ENCODE peak calls at places on chromosome 12, in seven cellular contexts. U is WERI-Rb-1; Z is CD8-positive, alpha-beta T cell; T is PC-9; C is lower lobe of right lung; A is AG04449; E is IMR-90. W is an unnamed sample.

GRCh38 chr12:49346659-49347306 is at the start of gene DNAJC22:
- DNase-seq in C (no peak), A (no peak), E (no peak), T (no peak), Z (no peak), U (peak), W (no peak)

GRCh38 chr12:2191534-2192153 is 138.9 kb downstream of the CACNA1C start:
- DNase-seq in Z (no peak), U (no peak), E (no peak), A (no peak), C (no peak), T (no peak), W (no peak)

GRCh38 chr12:23830210-23830609 is 119.3 kb downstream of the SOX5 start:
- DNase-seq in Z (no peak), E (no peak), T (no peak), U (no peak), C (no peak), A (no peak), W (no peak)

GRCh38 chr12:15886372-15887042 is 4.3 kb downstream of the STRAP start:
- DNase-seq in T (no peak), E (no peak), A (no peak), C (no peak), Z (no peak), U (no peak), W (no peak)

GRCh38 chr12:96400631-96401060 is 407 bp upstream of the CDK17 start:
- DNase-seq in A (no peak), C (no peak), Z (no peak), U (no peak), T (no peak), E (peak), W (no peak)

GRCh38 chr12:48969847-48970701 is 1.5 kb downstream of the WNT10B start:
- DNase-seq in E (no peak), C (peak), U (no peak), A (no peak), Z (peak), T (no peak), W (no peak)

GRCh38 chr12:29732211-29732992 is 51.3 kb downstream of the TMTC1 start:
- DNase-seq in T (no peak), A (no peak), C (no peak), Z (no peak), U (no peak), E (no peak), W (no peak)

GRCh38 chr12:130775953-130776856 is 60.1 kb upstream of the RIMBP2 start:
- DNase-seq in U (no peak), A (peak), E (peak), C (no peak), T (peak), Z (peak), W (no peak)

GRCh38 chr12:58067610-58068387 is 126.4 kb downstream of the ATP23 start:
- DNase-seq in C (no peak), E (peak), Z (no peak), A (peak), T (peak), U (no peak), W (peak)

GRCh38 chr12:124928912-124929530 is 14.6 kb upstream of the UBC start:
- DNase-seq in C (no peak), E (no peak), U (no peak), T (no peak), Z (no peak), A (no peak), W (no peak)

GRCh38 chr12:60308366-60309000 is 712.7 kb downstream of the SLC16A7 start:
- DNase-seq in C (no peak), E (peak), A (peak), Z (no peak), T (peak), U (no peak), W (no peak)

GRCh38 chr12:29103539-29103974 is 45.5 kb upstream of the FAR2 start:
- DNase-seq in C (no peak), A (no peak), U (no peak), E (no peak), Z (peak), T (no peak), W (no peak)

GRCh38 chr12:107236824-107237467 is 143.6 kb upstream of the CRY1 start:
- DNase-seq in T (peak), C (no peak), A (no peak), E (peak), U (no peak), Z (no peak), W (no peak)

GRCh38 chr12:125193798-125194562 is 128.7 kb downstream of the AACS start:
- DNase-seq in Z (no peak), E (peak), T (no peak), A (no peak), U (peak), C (no peak), W (no peak)

GRCh38 chr12:26062566-26062965 is 62.3 kb downstream of the BHLHE41 start:
- DNase-seq in U (no peak), E (peak), Z (no peak), A (no peak), C (no peak), T (peak), W (peak)

GRCh38 chr12:123948401-123949117 is 24.1 kb downstream of the CCDC92 start:
- DNase-seq in T (no peak), Z (no peak), E (no peak), U (peak), C (no peak), A (no peak), W (no peak)

GRCh38 chr12:6199531-6200265 is 502 bp upstream of the CD9 start:
- DNase-seq in U (peak), A (no peak), C (peak), Z (no peak), E (no peak), T (peak), W (no peak)

GRCh38 chr12:80161612-80162011 is 62.3 kb downstream of the OTOGL start:
- DNase-seq in A (no peak), Z (no peak), E (no peak), T (no peak), C (no peak), U (no peak), W (no peak)

GRCh38 chr12:120842595-120842994 is 61.6 kb downstream of the SPPL3 start:
- DNase-seq in U (no peak), T (no peak), Z (no peak), C (no peak), A (no peak), E (peak), W (no peak)

GRCh38 chr12:128784030-128784770 is 39.6 kb downstream of the SLC15A4 start:
- DNase-seq in A (no peak), E (peak), T (no peak), C (no peak), Z (no peak), U (no peak), W (no peak)

GRCh38 chr12:81257952-81258551 is 180.2 kb downstream of the ACSS3 start:
- DNase-seq in T (peak), E (peak), A (no peak), U (no peak), Z (no peak), C (no peak), W (no peak)

GRCh38 chr12:123149828-123150272 is 1.0 kb downstream of the PITPNM2 start:
- DNase-seq in U (no peak), A (no peak), C (no peak), Z (no peak), T (no peak), E (no peak), W (no peak)

GRCh38 chr12:120095356-120096135 is 21.0 kb downstream of the RAB35 start:
- DNase-seq in E (no peak), U (no peak), C (no peak), A (no peak), Z (no peak), T (no peak), W (no peak)

GRCh38 chr12:51970904-51971646 is 19.6 kb downstream of the ACVR1B start:
- DNase-seq in E (peak), T (no peak), Z (peak), U (peak), C (no peak), A (no peak), W (peak)

GRCh38 chr12:132417741-132418140 is 72.2 kb upstream of the FBRSL1 start:
- DNase-seq in C (no peak), Z (no peak), U (no peak), E (no peak), A (no peak), T (no peak), W (no peak)

GRCh38 chr12:132416121-132416673 is 73.8 kb upstream of the FBRSL1 start:
- DNase-seq in E (no peak), T (no peak), A (no peak), U (no peak), C (no peak), Z (no peak), W (no peak)

GRCh38 chr12:132415456-132416120 is 74.4 kb upstream of the FBRSL1 start:
- DNase-seq in T (no peak), U (no peak), E (no peak), C (no peak), A (no peak), Z (no peak), W (no peak)

GRCh38 chr12:132418393-132418925 is 71.5 kb upstream of the FBRSL1 start:
- DNase-seq in C (no peak), T (no peak), E (no peak), Z (no peak), A (no peak), U (no peak), W (no peak)

DNA sequence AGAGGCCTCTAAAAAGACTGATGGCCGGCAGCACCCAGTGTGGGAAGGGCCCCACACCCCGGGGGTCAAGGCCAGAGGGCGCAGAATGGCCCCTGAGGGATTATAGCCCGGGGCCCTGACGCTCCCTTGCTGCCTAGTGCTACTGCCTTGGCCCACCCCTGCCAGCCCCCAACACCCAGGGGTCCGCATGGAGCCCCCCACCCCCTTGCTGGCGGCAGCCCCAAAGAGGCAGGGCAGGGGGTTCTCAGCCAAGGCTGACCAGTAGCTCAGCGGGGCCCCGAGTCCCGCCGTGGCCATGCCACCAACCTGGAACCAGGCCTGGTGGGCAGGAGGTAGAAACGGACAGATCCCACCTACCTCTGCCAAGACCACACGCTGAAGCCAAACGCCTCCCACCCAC is 73.1 kb upstream of the FBRSL1 start:
- DNase-seq in Z (no peak), C (no peak), A (no peak), T (no peak), U (no peak), E (no peak), W (no peak)
- H3K4me3 ChIP-seq in Z (no peak), C (no peak), A (no peak), T (no peak), U (no peak), E (no peak), W (no peak)

GRCh38 chr12:116714175-116714574 is 23.7 kb downstream of the SPRING1 start:
- DNase-seq in C (no peak), U (no peak), T (no peak), A (no peak), E (no peak), Z (no peak), W (no peak)

GRCh38 chr12:116710367-116710766 is 27.5 kb downstream of the SPRING1 start:
- DNase-seq in U (no peak), E (no peak), A (no peak), T (no peak), Z (no peak), C (no peak), W (no peak)

GRCh38 chr12:116712458-116713303 is 25.2 kb downstream of the SPRING1 start:
- DNase-seq in E (no peak), A (no peak), U (no peak), Z (no peak), T (no peak), C (no peak), W (no peak)

GRCh38 chr12:116717466-116718457 is 20.1 kb downstream of the SPRING1 start:
- DNase-seq in A (no peak), Z (no peak), C (peak), T (no peak), U (no peak), E (peak), W (no peak)

DNA sequence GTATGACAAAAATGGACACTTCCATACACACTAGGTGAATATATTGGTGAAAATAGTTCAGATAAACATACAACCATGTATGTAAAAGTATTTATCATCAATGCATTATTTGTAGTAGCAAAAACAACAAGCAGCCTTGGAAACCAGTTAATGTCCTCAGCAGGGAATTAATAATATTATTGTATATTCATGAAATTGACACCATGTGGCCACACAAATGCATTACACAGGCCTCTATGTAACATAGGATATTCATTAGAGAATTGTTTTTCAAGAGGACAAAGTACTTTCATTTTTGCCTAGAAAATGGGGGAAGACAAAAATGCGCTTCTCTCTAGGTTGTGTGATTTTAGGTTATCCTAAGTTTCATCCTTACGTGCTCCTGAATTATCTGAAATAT is 24.3 kb downstream of the SPRING1 start:
- DNase-seq in Z (no peak), T (no peak), C (no peak), U (no peak), A (no peak), E (no peak), W (no peak)
- TF ChIP-seq CTCF in Z (no peak), T (no peak), C (no peak), U (no peak), A (no peak), E (peak), W (no peak)

GRCh38 chr12:30755395-30755762 is 628 bp upstream of the CAPRIN2 start:
- DNase-seq in E (no peak), Z (no peak), U (no peak), T (no peak), A (no peak), C (no peak), W (no peak)
- H3K4me3 ChIP-seq in E (peak), Z (peak), U (peak), T (peak), A (peak), C (peak), W (peak)

DNA sequence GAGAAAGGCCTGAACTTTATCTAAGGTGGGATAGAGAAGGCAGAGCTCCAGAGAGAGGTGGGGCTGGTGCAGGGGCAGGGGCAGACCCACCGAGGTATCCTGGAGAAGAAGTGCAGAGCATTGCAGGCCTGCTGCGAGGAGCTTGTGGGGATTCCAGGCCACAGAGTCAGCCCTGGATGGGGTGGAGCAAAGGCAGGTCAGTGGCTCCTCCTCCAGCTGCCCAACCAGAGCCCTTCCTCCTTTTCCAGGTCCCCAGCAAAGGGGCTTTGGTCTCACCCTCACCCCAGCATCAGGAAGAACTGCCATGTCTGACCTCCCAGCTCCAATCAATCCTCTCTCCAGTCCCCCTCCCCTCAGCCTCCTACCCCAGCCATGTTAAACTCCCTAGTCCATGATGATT is 19.8 kb upstream of the ZNF740 start:
- DNase-seq in U (no peak), E (no peak), C (no peak), T (no peak), Z (no peak), A (no peak), W (no peak)
- TF ChIP-seq CTCF in U (no peak), E (no peak), C (no peak), T (no peak), Z (no peak), A (no peak), W (no peak)

GRCh38 chr12:38120438-38120837 is 196.1 kb upstream of the ALG10B start:
- DNase-seq in C (no peak), A (no peak), E (no peak), Z (no peak), U (no peak), T (no peak), W (peak)
- H3K4me3 ChIP-seq in C (no peak), A (no peak), E (no peak), Z (no peak), U (no peak), T (no peak), W (no peak)

GRCh38 chr12:69566603-69567002 is 18.7 kb upstream of the CCT2 start:
- DNase-seq in A (no peak), T (no peak), E (no peak), U (no peak), Z (no peak), C (no peak), W (no peak)
- TF ChIP-seq CTCF in A (no peak), T (no peak), E (no peak), U (peak), Z (no peak), C (no peak), W (peak)

W was measured in epithelial cell of proximal tubule.